ENCODE peak calls at places on chromosomes 13 and 19, in six cellular contexts. M, R, Y, D, A and N are unnamed samples.

GRCh38 chr19:35408284-35409171 is 37.7 kb downstream of the GPR42 start:
- DNase-seq in M (no peak), R (peak), Y (no peak), D (peak), A (no peak), N (no peak)

GRCh38 chr13:63206431-63206830 is 1790.8 kb upstream of the PCDH20 start:
- DNase-seq in M (no peak), R (no peak), Y (no peak), D (no peak), A (no peak), N (peak)

GRCh38 chr19:39563408-39563807 is 23.4 kb upstream of the EID2 start:
- DNase-seq in M (no peak), R (no peak), Y (peak), D (no peak), A (no peak), N (peak)

GRCh38 chr19:48330012-48330681 is 4.8 kb downstream of the EMP3 start:
- DNase-seq in M (peak), R (peak), Y (peak), D (peak), A (peak), N (no peak)

GRCh38 chr13:113763961-113764792 is 5.2 kb downstream of the TMEM255B start:
- DNase-seq in M (peak), R (no peak), Y (no peak), D (no peak), A (no peak), N (no peak)

GRCh38 chr13:51589793-51590192 is 5.5 kb downstream of the WDFY2 start:
- DNase-seq in M (no peak), R (no peak), Y (no peak), D (no peak), A (no peak), N (no peak)

GRCh38 chr13:30394798-30395191 is 27.5 kb upstream of the UBE2L5 start:
- DNase-seq in M (no peak), R (no peak), Y (peak), D (no peak), A (no peak), N (no peak)

GRCh38 chr19:18789883-18790565 is 1.1 kb downstream of the COMP start:
- DNase-seq in M (no peak), R (no peak), Y (peak), D (peak), A (no peak), N (no peak)

GRCh38 chr13:91745962-91746361 is 347.5 kb downstream of the GPC5 start:
- DNase-seq in M (no peak), R (no peak), Y (no peak), D (no peak), A (no peak), N (no peak)

GRCh38 chr19:36136975-36137686 is 2.7 kb upstream of the CAPNS1 start:
- DNase-seq in M (peak), R (no peak), Y (peak), D (no peak), A (peak), N (peak)

GRCh38 chr13:77724092-77724491 is 26.6 kb downstream of the SLAIN1 start:
- DNase-seq in M (no peak), R (no peak), Y (no peak), D (no peak), A (no peak), N (no peak)

GRCh38 chr13:28659611-28659970 is 661 bp downstream of the POMP start:
- DNase-seq in M (no peak), R (no peak), Y (peak), D (no peak), A (no peak), N (peak)

GRCh38 chr19:51808333-51808986 is 13.5 kb downstream of the FPR3 start:
- DNase-seq in M (no peak), R (no peak), Y (peak), D (no peak), A (peak), N (peak)

GRCh38 chr13:94799330-94799729 is 87.0 kb upstream of the SOX21 start:
- DNase-seq in M (no peak), R (no peak), Y (no peak), D (no peak), A (no peak), N (peak)

GRCh38 chr13:94795292-94795691 is 82.9 kb upstream of the SOX21 start:
- DNase-seq in M (no peak), R (no peak), Y (no peak), D (no peak), A (no peak), N (no peak)

GRCh38 chr13:94798738-94799137 is 86.4 kb upstream of the SOX21 start:
- DNase-seq in M (no peak), R (no peak), Y (no peak), D (no peak), A (no peak), N (no peak)

DNA sequence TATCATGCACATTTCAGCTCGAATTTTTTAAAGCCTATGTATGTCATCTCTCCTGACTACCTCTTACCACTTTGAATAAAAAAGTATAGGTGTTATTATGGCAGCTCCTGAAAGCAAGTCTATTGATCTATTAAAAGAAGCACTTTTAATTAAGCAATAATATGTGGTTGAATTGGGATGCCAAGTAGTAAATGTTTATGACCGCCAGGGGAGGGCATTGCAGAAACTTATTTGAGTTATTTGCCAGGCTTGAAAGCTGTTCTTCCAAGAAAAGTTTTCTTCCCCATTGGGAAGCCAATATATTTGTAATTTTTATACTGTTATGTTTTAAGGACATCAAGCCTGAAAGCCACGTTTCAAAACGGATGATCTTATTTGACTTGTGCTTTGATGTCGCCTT is 88.1 kb upstream of the SOX21 start:
- DNase-seq in M (no peak), R (no peak), Y (no peak), D (no peak), A (no peak), N (no peak)
- TF ChIP-seq CTCF in M (no peak), R (no peak), Y (no peak), D (no peak), A (no peak), N (no peak)

GRCh38 chr19:10220695-10221094 is 10.4 kb downstream of the S1PR2 start:
- DNase-seq in M (no peak), R (no peak), Y (no peak), D (no peak), A (no peak), N (no peak)

GRCh38 chr19:10223488-10224213 is 7.5 kb downstream of the S1PR2 start:
- DNase-seq in M (no peak), R (no peak), Y (no peak), D (no peak), A (no peak), N (no peak)

GRCh38 chr19:10222201-10222890 is 8.8 kb downstream of the S1PR2 start:
- DNase-seq in M (no peak), R (no peak), Y (no peak), D (no peak), A (no peak), N (no peak)

GRCh38 chr19:10217085-10217484 is 14.0 kb downstream of the S1PR2 start:
- DNase-seq in M (no peak), R (no peak), Y (no peak), D (no peak), A (no peak), N (no peak)

DNA sequence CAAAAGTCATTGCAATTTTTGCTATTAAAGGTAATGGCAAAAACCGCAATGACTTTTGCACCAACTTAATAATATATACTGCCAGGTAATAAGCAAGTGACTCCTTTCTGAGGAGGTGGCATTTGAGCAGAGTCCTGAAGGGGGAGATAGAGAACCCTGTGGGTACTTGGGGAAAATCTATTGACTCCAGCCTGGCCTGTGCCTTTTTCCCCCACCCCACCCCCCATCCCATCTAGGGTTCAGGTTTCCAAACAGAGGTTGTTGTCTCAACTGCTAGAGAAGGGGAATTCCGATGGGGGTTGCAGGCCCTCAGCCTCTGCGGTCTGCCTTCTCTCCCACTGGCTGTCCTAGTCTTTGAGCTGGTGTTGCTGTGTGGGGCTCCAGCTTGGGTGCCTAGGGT is 11.5 kb downstream of the S1PR2 start:
- DNase-seq in M (no peak), R (peak), Y (peak), D (peak), A (no peak), N (peak)
- TF ChIP-seq CTCF in M (peak), R (peak), Y (peak), D (peak), A (no peak), N (peak)

DNA sequence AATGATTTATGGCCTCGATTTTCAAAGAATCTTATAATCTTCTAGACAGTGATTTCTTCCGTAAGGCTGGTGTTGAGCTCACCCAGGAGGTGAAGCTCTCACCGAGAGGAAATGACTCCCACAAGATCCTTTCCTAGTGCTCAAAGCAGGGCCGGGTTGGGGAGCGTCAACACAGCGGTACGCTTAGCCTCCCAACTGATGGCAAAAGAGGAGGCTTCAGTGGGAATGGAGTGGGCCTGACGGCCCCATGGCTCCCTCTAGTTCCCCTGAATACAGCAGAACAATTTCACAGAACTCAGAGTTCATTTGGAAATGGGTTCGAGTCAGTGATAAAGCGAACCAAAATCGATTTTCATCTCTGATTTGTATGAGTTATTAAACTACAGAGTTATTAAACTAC is 449.5 kb downstream of the KLF12 start:
- DNase-seq in M (no peak), R (no peak), Y (no peak), D (no peak), A (no peak), N (no peak)
- TF ChIP-seq CTCF in M (no peak), R (no peak), Y (no peak), D (no peak), A (no peak), N (no peak)

GRCh38 chr19:42324655-42325307 is 654 bp upstream of the MEGF8 start:
- DNase-seq in M (no peak), R (no peak), Y (no peak), D (no peak), A (no peak), N (no peak)
- TF ChIP-seq CTCF in M (no peak), R (no peak), Y (peak), D (no peak), A (no peak), N (no peak)

GRCh38 chr19:30968841-30969399 is 380.3 kb downstream of the TSHZ3 start:
- DNase-seq in M (no peak), R (no peak), Y (no peak), D (no peak), A (no peak), N (no peak)

GRCh38 chr19:30969586-30969985 is 379.6 kb downstream of the TSHZ3 start:
- DNase-seq in M (no peak), R (no peak), Y (no peak), D (no peak), A (no peak), N (no peak)

GRCh38 chr19:30968210-30968609 is 381.0 kb downstream of the TSHZ3 start:
- DNase-seq in M (no peak), R (no peak), Y (no peak), D (no peak), A (no peak), N (no peak)
- TF ChIP-seq CTCF in M (no peak), R (no peak), Y (no peak), D (no peak), A (no peak), N (no peak)